ENCODE peak calls at places on chromosomes 7 and 10, in seven cellular contexts. T is hepatocyte; X is Panc1; E is stomach; O is CD8-positive, alpha-beta T cell; J is right cardiac atrium; Y is pancreas. V is an unnamed sample. For H3K9me3 and H3K27me3, the result is how much of the 10 kb centered on the place peaks cover.

GRCh38 chr10:23540401-23540800 is 101.5 kb downstream of the OTUD1 start:
- DNase-seq in E (no peak), J (no peak), Y (no peak), O (no peak), X (no peak), T (peak), V (no peak)

GRCh38 chr10:70738425-70739121 is 46.6 kb downstream of the TBATA start:
- DNase-seq in X (no peak), J (no peak), O (no peak), E (no peak), T (no peak), Y (no peak), V (no peak)

GRCh38 chr10:86068532-86069337 is 297.9 kb downstream of the GRID1 start:
- DNase-seq in T (no peak), X (peak), O (no peak), E (peak), Y (no peak), J (no peak), V (no peak)

GRCh38 chr7:39950473-39951155 is 558 bp downstream of the CDK13 start:
- DNase-seq in E (peak), J (peak), Y (peak), T (peak), X (no peak), O (peak), V (no peak)

GRCh38 chr10:33277135-33277536 is 57.3 kb downstream of the NRP1 start:
- DNase-seq in Y (no peak), E (peak), J (peak), O (no peak), T (no peak), X (no peak), V (peak)

GRCh38 chr7:129014501-129015101 is 40.3 kb downstream of the TNPO3 start:
- DNase-seq in E (no peak), O (no peak), Y (no peak), J (no peak), T (no peak), X (no peak), V (no peak)

GRCh38 chr7:131957338-131958025 is 401.1 kb upstream of the PODXL start:
- DNase-seq in E (no peak), T (no peak), X (no peak), O (no peak), Y (no peak), J (no peak), V (no peak)

GRCh38 chr10:44958196-44958896 is 1.3 kb upstream of the RASSF4 start:
- DNase-seq in Y (peak), X (no peak), J (no peak), T (peak), E (no peak), O (no peak), V (peak)

GRCh38 chr10:98908868-98909267 is 326.8 kb downstream of the HPSE2 start:
- DNase-seq in X (no peak), Y (no peak), J (no peak), T (no peak), O (no peak), E (no peak), V (no peak)

GRCh38 chr7:82701941-82702340 is 258.4 kb upstream of the CACNA2D1 start:
- DNase-seq in J (no peak), X (no peak), O (no peak), E (no peak), T (no peak), Y (no peak), V (no peak)

GRCh38 chr7:94188350-94188749 is 184.2 kb upstream of the BET1 start:
- DNase-seq in X (no peak), Y (no peak), J (no peak), E (no peak), T (no peak), O (no peak), V (no peak)

GRCh38 chr10:52566471-52567246 is 205.9 kb downstream of the MBL2 start:
- DNase-seq in X (peak), T (peak), Y (no peak), J (no peak), O (no peak), E (no peak), V (peak)

GRCh38 chr10:11429439-11430052 is 181.9 kb downstream of the USP6NL start:
- DNase-seq in O (no peak), T (no peak), J (no peak), X (no peak), Y (no peak), E (no peak), V (no peak)

GRCh38 chr7:107958764-107959526 is 44.0 kb downstream of the LAMB1 start:
- DNase-seq in J (no peak), Y (no peak), E (no peak), X (no peak), T (no peak), O (no peak), V (peak)

GRCh38 chr10:8053446-8054242 is 844 bp upstream of the GATA3 start:
- DNase-seq in Y (peak), T (peak), J (peak), O (peak), E (peak), X (peak), V (peak)

GRCh38 chr10:127159648-127160245 is 36.6 kb downstream of the INSYN2A start:
- DNase-seq in X (no peak), T (peak), O (no peak), J (no peak), E (no peak), Y (no peak), V (no peak)

GRCh38 chr10:125999694-126000093 is 103.3 kb downstream of the FANK1 start:
- DNase-seq in T (no peak), E (no peak), Y (no peak), X (no peak), O (no peak), J (no peak), V (no peak)

GRCh38 chr10:7315906-7316305 is 94.9 kb downstream of the SFMBT2 start:
- DNase-seq in J (no peak), Y (no peak), O (no peak), T (no peak), E (no peak), X (no peak), V (no peak)

GRCh38 chr10:89553064-89553734 is 17.8 kb upstream of the SLC16A12 start:
- DNase-seq in E (no peak), O (no peak), T (peak), X (peak), Y (no peak), J (no peak), V (no peak)

GRCh38 chr7:3346082-3346481 is 45.0 kb downstream of the SDK1 start:
- DNase-seq in Y (no peak), O (no peak), J (no peak), X (no peak), E (no peak), T (no peak), V (no peak)

GRCh38 chr7:48016641-48017040 is 12.3 kb downstream of the SUN3 start:
- DNase-seq in E (no peak), T (no peak), J (no peak), O (no peak), Y (no peak), X (no peak), V (no peak)

GRCh38 chr10:52423369-52423768 is 109.3 kb downstream of the DKK1 start:
- DNase-seq in E (no peak), J (no peak), X (no peak), T (no peak), Y (no peak), O (no peak), V (no peak)

GRCh38 chr10:110456046-110456445 is 41.7 kb upstream of the DUSP5 start:
- DNase-seq in E (peak), O (no peak), T (no peak), X (no peak), Y (no peak), J (no peak), V (no peak)

GRCh38 chr7:57769958-57770357 is 320.0 kb downstream of the ZNF716 start:
- DNase-seq in X (no peak), Y (no peak), E (no peak), T (no peak), J (no peak), O (no peak), V (no peak)

GRCh38 chr7:57774300-57774699 is 324.3 kb downstream of the ZNF716 start:
- DNase-seq in X (no peak), Y (no peak), J (no peak), T (no peak), E (no peak), O (no peak), V (no peak)

GRCh38 chr7:57775396-57776088 is 325.6 kb downstream of the ZNF716 start:
- DNase-seq in Y (no peak), X (no peak), T (no peak), O (no peak), E (no peak), J (no peak), V (no peak)

GRCh38 chr7:57769131-57769530 is 319.2 kb downstream of the ZNF716 start:
- DNase-seq in X (no peak), J (no peak), T (no peak), E (no peak), O (no peak), Y (no peak), V (no peak)

GRCh38 chr7:57772126-57772924 is 322.3 kb downstream of the ZNF716 start:
- DNase-seq in T (no peak), Y (no peak), O (no peak), J (no peak), E (no peak), X (no peak), V (no peak)
- H3K9me3 ChIP-seq in T (under half), Y (under half), O (under half), J (under half), E (under half), X (under half), V (under half)

GRCh38 chr7:26065652-26066051 is 86.3 kb upstream of the NFE2L3 start:
- DNase-seq in X (no peak), O (no peak), Y (no peak), J (no peak), T (no peak), E (no peak), V (no peak)

GRCh38 chr7:26066736-26067135 is 85.3 kb upstream of the NFE2L3 start:
- DNase-seq in J (no peak), T (no peak), Y (no peak), O (no peak), X (no peak), E (no peak), V (no peak)

GRCh38 chr7:26061340-26062239 is 90.4 kb upstream of the NFE2L3 start:
- DNase-seq in J (peak), X (peak), Y (peak), E (peak), O (peak), T (peak), V (peak)

GRCh38 chr7:26062240-26062603 is 89.8 kb upstream of the NFE2L3 start:
- DNase-seq in T (no peak), J (no peak), X (no peak), E (no peak), Y (no peak), O (no peak), V (no peak)

DNA sequence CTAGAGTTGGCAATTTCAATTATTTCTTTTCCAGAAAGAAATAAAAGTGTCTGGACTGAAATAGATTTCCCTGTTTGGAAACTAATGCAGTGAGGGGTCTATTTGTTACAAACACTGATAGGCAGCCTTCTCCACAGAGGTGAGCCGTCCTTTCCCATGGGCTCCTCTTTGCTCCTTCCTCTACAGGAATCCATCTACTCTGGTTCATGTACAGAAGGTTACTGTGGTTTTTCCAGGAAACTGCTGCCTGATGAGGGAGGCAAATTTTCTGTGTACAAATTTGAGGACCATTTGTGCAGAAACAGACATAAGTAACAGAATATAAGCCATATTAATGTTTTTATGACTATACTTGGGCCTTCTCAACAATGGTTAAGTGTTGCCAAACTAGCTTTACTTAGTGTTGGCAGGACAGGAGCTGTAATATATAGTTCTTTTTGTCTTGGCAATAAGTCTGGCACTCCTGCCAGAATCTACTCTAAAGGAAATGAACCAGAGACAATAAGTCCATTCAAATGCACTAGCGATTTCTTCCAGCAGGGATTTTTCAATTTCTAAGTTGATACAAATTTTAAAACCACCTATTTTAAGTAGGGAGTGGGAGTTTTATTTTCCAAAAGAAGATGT is 91.2 kb upstream of the NFE2L3 start:
- DNase-seq in J (no peak), X (no peak), E (no peak), Y (no peak), T (no peak), O (no peak), V (no peak)
- H3K27me3 ChIP-seq in J (under half), X (under half), E (under half), Y (under half), T (under half), O (under half), V (under half)

DNA sequence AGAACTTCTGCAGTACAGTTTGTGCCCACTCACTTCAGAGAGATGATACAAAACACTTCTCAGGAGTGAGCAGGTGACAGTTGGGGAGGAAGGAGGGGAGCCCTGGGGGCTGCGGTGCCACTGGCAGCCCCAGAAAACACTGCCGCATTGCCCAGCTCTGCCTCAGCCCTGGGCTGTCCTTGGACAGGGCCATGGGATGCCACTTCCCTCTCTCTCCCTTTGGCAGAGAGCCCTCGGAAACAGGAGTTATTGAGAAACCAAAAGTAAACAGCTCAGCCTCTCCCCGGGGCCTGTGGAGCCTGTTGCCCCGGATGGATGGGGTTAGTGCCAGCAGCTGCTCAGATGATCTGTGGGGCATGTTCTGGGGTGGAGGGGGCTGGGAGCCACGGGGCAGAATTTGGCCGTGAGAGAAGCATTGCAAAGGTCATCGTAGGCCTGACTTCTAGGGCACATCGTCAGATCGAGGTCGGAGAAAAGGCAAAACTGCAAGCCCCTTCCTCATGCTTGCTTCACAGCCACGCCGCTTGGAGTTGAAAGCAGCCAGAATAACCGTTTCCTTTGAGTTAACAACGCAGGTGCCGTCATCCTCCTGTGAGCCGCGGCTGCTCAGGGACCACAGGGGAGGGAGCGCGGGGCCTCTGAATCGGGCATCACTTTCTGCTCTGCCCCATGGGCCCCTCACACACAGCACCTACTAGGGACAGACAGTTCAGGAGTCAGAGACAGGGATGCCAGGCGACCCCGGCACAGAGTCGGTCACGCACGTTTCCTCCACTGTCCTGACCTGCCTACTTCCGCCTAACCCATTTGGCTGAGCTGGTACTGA is 256.4 kb downstream of the CAMK1D start:
- DNase-seq in X (no peak), O (peak), Y (peak), E (peak), T (peak), J (peak), V (peak)
- H3K4me3 ChIP-seq in X (peak), O (peak), Y (no peak), E (peak), T (no peak), J (no peak), V (peak)

DNA sequence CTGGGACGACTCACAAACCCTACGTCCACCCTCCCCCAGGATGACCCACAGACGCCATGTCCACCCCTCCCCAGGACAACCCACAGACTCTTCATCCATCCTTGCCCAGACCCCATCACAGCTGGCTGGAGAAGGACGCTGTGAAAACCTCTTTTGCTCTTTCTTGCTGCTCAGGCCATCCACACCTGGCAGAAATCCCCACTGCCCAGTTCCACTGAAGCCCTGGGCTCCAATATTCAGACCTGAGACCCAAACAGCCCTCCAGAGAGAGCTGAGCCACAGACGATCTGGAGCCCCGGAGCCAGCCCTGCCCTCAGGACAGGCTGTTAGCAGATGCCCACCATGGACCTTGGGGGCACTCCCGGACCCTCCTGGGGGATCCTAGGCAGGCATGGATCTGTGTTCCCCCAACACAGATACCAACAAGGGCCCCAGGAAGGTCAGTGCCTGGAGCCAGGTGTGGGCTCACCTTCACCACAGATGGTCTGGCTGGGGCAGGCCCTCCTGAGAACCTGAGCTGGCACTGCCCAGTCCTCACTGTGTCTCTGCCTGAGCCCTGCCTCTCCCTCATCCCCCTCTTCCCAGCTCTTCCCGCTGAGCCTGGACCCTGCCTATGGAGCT is 226.2 kb downstream of the PTPRN2 start:
- DNase-seq in T (no peak), O (no peak), E (no peak), Y (no peak), X (no peak), J (no peak), V (no peak)
- H3K9me3 ChIP-seq in T (under half), O (under half), E (under half), Y (under half), X (under half), J (under half), V (under half)

V was measured in MG63.